ENCODE peak calls at places on chromosomes 6 and 20, in five cellular contexts. One of them, this sample, is unnamed.
A peak's percentile ranks its signal among the peaks of the same experiment; 100 is the strongest.

GRCh38 chr20:24915440-24915839 is 33.6 kb upstream of the CST7 start:
- DNase-seq in ovary: no peak
- DNase-seq in neural crest cell: no peak
- DNase-seq in activated CD8-positive, alpha-beta memory T cell treated with anti-CD3 and anti-CD28 coated beads for 48 hours: no peak
- DNase-seq in H54: no peak
- DNase-seq in this sample: no peak

GRCh38 chr20:20655883-20656282 is 56.6 kb downstream of the RALGAPA2 start:
- DNase-seq in H54: no peak
- DNase-seq in ovary: no peak
- DNase-seq in activated CD8-positive, alpha-beta memory T cell treated with anti-CD3 and anti-CD28 coated beads for 48 hours: no peak
- DNase-seq in neural crest cell: no peak
- DNase-seq in this sample: no peak

GRCh38 chr6:3355358-3356055 is 96.8 kb downstream of the PSMG4 start:
- DNase-seq in neural crest cell: no peak
- DNase-seq in ovary: peak; percentile 57
- DNase-seq in activated CD8-positive, alpha-beta memory T cell treated with anti-CD3 and anti-CD28 coated beads for 48 hours: no peak
- DNase-seq in H54: no peak
- DNase-seq in this sample: no peak

GRCh38 chr6:138614151-138614550 is 114.9 kb upstream of the NHSL1 start:
- DNase-seq in H54: no peak
- DNase-seq in activated CD8-positive, alpha-beta memory T cell treated with anti-CD3 and anti-CD28 coated beads for 48 hours: no peak
- DNase-seq in neural crest cell: no peak
- DNase-seq in ovary: no peak
- DNase-seq in this sample: no peak

GRCh38 chr6:15312500-15312899 is 66.6 kb downstream of the JARID2 start:
- DNase-seq in H54: no peak
- DNase-seq in neural crest cell: no peak
- DNase-seq in activated CD8-positive, alpha-beta memory T cell treated with anti-CD3 and anti-CD28 coated beads for 48 hours: no peak
- DNase-seq in ovary: no peak
- DNase-seq in this sample: no peak

GRCh38 chr6:16654703-16655102 is 106.6 kb downstream of the ATXN1 start:
- DNase-seq in activated CD8-positive, alpha-beta memory T cell treated with anti-CD3 and anti-CD28 coated beads for 48 hours: no peak
- DNase-seq in neural crest cell: no peak
- DNase-seq in H54: no peak
- DNase-seq in ovary: no peak
- DNase-seq in this sample: no peak

GRCh38 chr20:635609-636338 is 17.2 kb downstream of the SRXN1 start:
- DNase-seq in activated CD8-positive, alpha-beta memory T cell treated with anti-CD3 and anti-CD28 coated beads for 48 hours: no peak
- DNase-seq in neural crest cell: no peak
- DNase-seq in ovary: no peak
- DNase-seq in H54: no peak
- DNase-seq in this sample: no peak

GRCh38 chr20:62587757-62588402 is 54.4 kb upstream of the SLCO4A1 start:
- DNase-seq in neural crest cell: no peak
- DNase-seq in activated CD8-positive, alpha-beta memory T cell treated with anti-CD3 and anti-CD28 coated beads for 48 hours: no peak
- DNase-seq in H54: peak; percentile 85
- DNase-seq in ovary: no peak
- DNase-seq in this sample: no peak

GRCh38 chr20:37179671-37180524 is 550 bp upstream of the MROH8 start:
- DNase-seq in activated CD8-positive, alpha-beta memory T cell treated with anti-CD3 and anti-CD28 coated beads for 48 hours: no peak
- DNase-seq in H54: no peak
- DNase-seq in ovary: no peak
- DNase-seq in neural crest cell: no peak
- DNase-seq in this sample: no peak

GRCh38 chr6:14396826-14397517 is 279.4 kb downstream of the CD83 start:
- DNase-seq in H54: peak; percentile 79
- DNase-seq in neural crest cell: no peak
- DNase-seq in ovary: no peak
- DNase-seq in activated CD8-positive, alpha-beta memory T cell treated with anti-CD3 and anti-CD28 coated beads for 48 hours: no peak
- DNase-seq in this sample: no peak

GRCh38 chr20:25250508-25250907 is 2.6 kb downstream of the PYGB start:
- DNase-seq in H54: no peak
- DNase-seq in neural crest cell: no peak
- DNase-seq in activated CD8-positive, alpha-beta memory T cell treated with anti-CD3 and anti-CD28 coated beads for 48 hours: no peak
- DNase-seq in ovary: no peak
- DNase-seq in this sample: no peak

GRCh38 chr6:34066772-34067770 is 78.8 kb downstream of the GRM4 start:
- DNase-seq in neural crest cell: no peak
- DNase-seq in ovary: no peak
- DNase-seq in activated CD8-positive, alpha-beta memory T cell treated with anti-CD3 and anti-CD28 coated beads for 48 hours: no peak
- DNase-seq in H54: no peak
- DNase-seq in this sample: no peak

GRCh38 chr6:149456311-149457021 is 28.3 kb downstream of the ZC3H12D start:
- DNase-seq in activated CD8-positive, alpha-beta memory T cell treated with anti-CD3 and anti-CD28 coated beads for 48 hours: no peak
- DNase-seq in ovary: no peak
- DNase-seq in H54: no peak
- DNase-seq in neural crest cell: no peak
- DNase-seq in this sample: no peak

GRCh38 chr6:30824698-30825097 is 59.6 kb upstream of the DDR1 start:
- DNase-seq in neural crest cell: no peak
- DNase-seq in activated CD8-positive, alpha-beta memory T cell treated with anti-CD3 and anti-CD28 coated beads for 48 hours: no peak
- DNase-seq in ovary: no peak
- DNase-seq in H54: no peak
- DNase-seq in this sample: no peak

GRCh38 chr20:21352703-21353102 is 44.6 kb downstream of the NKX2-4 start:
- DNase-seq in ovary: no peak
- DNase-seq in neural crest cell: no peak
- DNase-seq in activated CD8-positive, alpha-beta memory T cell treated with anti-CD3 and anti-CD28 coated beads for 48 hours: no peak
- DNase-seq in H54: no peak
- DNase-seq in this sample: no peak

GRCh38 chr6:113674075-113674474 is 183.1 kb upstream of the MARCKS start:
- DNase-seq in ovary: no peak
- DNase-seq in activated CD8-positive, alpha-beta memory T cell treated with anti-CD3 and anti-CD28 coated beads for 48 hours: no peak
- DNase-seq in H54: no peak
- DNase-seq in neural crest cell: no peak
- DNase-seq in this sample: no peak

GRCh38 chr6:40740518-40740917 is 153.4 kb upstream of the LRFN2 start:
- DNase-seq in activated CD8-positive, alpha-beta memory T cell treated with anti-CD3 and anti-CD28 coated beads for 48 hours: no peak
- DNase-seq in ovary: no peak
- DNase-seq in H54: no peak
- DNase-seq in neural crest cell: no peak
- DNase-seq in this sample: no peak

GRCh38 chr6:168582581-168582981 is 141.6 kb downstream of the SMOC2 start:
- DNase-seq in activated CD8-positive, alpha-beta memory T cell treated with anti-CD3 and anti-CD28 coated beads for 48 hours: no peak
- DNase-seq in neural crest cell: no peak
- DNase-seq in ovary: no peak
- DNase-seq in H54: no peak
- DNase-seq in this sample: no peak

GRCh38 chr6:84551797-84552196 is 212.6 kb downstream of the TBX18 start:
- DNase-seq in ovary: no peak
- DNase-seq in neural crest cell: no peak
- DNase-seq in activated CD8-positive, alpha-beta memory T cell treated with anti-CD3 and anti-CD28 coated beads for 48 hours: no peak
- DNase-seq in H54: no peak
- DNase-seq in this sample: no peak

GRCh38 chr6:113645576-113645970 is 211.6 kb upstream of the MARCKS start:
- DNase-seq in ovary: no peak
- DNase-seq in neural crest cell: no peak
- DNase-seq in activated CD8-positive, alpha-beta memory T cell treated with anti-CD3 and anti-CD28 coated beads for 48 hours: no peak
- DNase-seq in H54: peak; percentile 5
- DNase-seq in this sample: no peak

GRCh38 chr20:53575481-53576194 is 18.0 kb downstream of the ZNF217 start:
- DNase-seq in ovary: no peak
- DNase-seq in neural crest cell: no peak
- DNase-seq in H54: no peak
- DNase-seq in activated CD8-positive, alpha-beta memory T cell treated with anti-CD3 and anti-CD28 coated beads for 48 hours: no peak
- DNase-seq in this sample: peak; percentile 20

GRCh38 chr6:9535106-9535505 is 879.8 kb downstream of the TFAP2A start:
- DNase-seq in ovary: no peak
- DNase-seq in activated CD8-positive, alpha-beta memory T cell treated with anti-CD3 and anti-CD28 coated beads for 48 hours: no peak
- DNase-seq in neural crest cell: no peak
- DNase-seq in H54: no peak
- DNase-seq in this sample: no peak

GRCh38 chr6:108675226-108676160 is 114.8 kb downstream of the FOXO3 start:
- DNase-seq in neural crest cell: no peak
- DNase-seq in H54: no peak
- DNase-seq in ovary: no peak
- DNase-seq in activated CD8-positive, alpha-beta memory T cell treated with anti-CD3 and anti-CD28 coated beads for 48 hours: no peak
- DNase-seq in this sample: no peak

GRCh38 chr20:47392015-47392720 is 35.7 kb upstream of the ZMYND8 start:
- DNase-seq in neural crest cell: no peak
- DNase-seq in ovary: no peak
- DNase-seq in activated CD8-positive, alpha-beta memory T cell treated with anti-CD3 and anti-CD28 coated beads for 48 hours: no peak
- DNase-seq in H54: peak; percentile 57
- DNase-seq in this sample: no peak

GRCh38 chr6:107561325-107561724 is 71.4 kb downstream of the SOBP start:
- DNase-seq in neural crest cell: no peak
- DNase-seq in H54: no peak
- DNase-seq in ovary: peak; percentile 57
- DNase-seq in activated CD8-positive, alpha-beta memory T cell treated with anti-CD3 and anti-CD28 coated beads for 48 hours: no peak
- DNase-seq in this sample: no peak

GRCh38 chr20:31570735-31571617 is 34.1 kb upstream of the ID1 start:
- DNase-seq in ovary: peak; percentile 24
- DNase-seq in neural crest cell: no peak
- DNase-seq in activated CD8-positive, alpha-beta memory T cell treated with anti-CD3 and anti-CD28 coated beads for 48 hours: no peak
- DNase-seq in H54: no peak
- DNase-seq in this sample: no peak

GRCh38 chr6:118146584-118146983 is 239.5 kb downstream of the SLC35F1 start:
- DNase-seq in H54: no peak
- DNase-seq in ovary: no peak
- DNase-seq in neural crest cell: no peak
- DNase-seq in activated CD8-positive, alpha-beta memory T cell treated with anti-CD3 and anti-CD28 coated beads for 48 hours: no peak
- DNase-seq in this sample: no peak

GRCh38 chr6:109963598-109964170 is 14.4 kb upstream of the GPR6 start:
- DNase-seq in activated CD8-positive, alpha-beta memory T cell treated with anti-CD3 and anti-CD28 coated beads for 48 hours: no peak
- DNase-seq in neural crest cell: no peak
- DNase-seq in H54: no peak
- DNase-seq in ovary: no peak
- DNase-seq in this sample: no peak

GRCh38 chr20:58623579-58624473 is 27.3 kb upstream of the STX16 start:
- DNase-seq in H54: peak; percentile 98
- DNase-seq in activated CD8-positive, alpha-beta memory T cell treated with anti-CD3 and anti-CD28 coated beads for 48 hours: no peak
- DNase-seq in neural crest cell: peak; percentile 23
- DNase-seq in ovary: peak; percentile 68
- DNase-seq in this sample: no peak

GRCh38 chr6:169556758-169557505 is 144.9 kb downstream of the WDR27 start:
- DNase-seq in activated CD8-positive, alpha-beta memory T cell treated with anti-CD3 and anti-CD28 coated beads for 48 hours: peak; percentile 32
- DNase-seq in H54: no peak
- DNase-seq in neural crest cell: no peak
- DNase-seq in ovary: no peak
- DNase-seq in this sample: no peak

GRCh38 chr20:19986419-19986818 is 30.7 kb upstream of the NAA20 start:
- DNase-seq in neural crest cell: no peak
- DNase-seq in activated CD8-positive, alpha-beta memory T cell treated with anti-CD3 and anti-CD28 coated beads for 48 hours: no peak
- DNase-seq in H54: no peak
- DNase-seq in ovary: no peak
- DNase-seq in this sample: no peak

GRCh38 chr6:150640556-150641206 is 41.0 kb downstream of the PLEKHG1 start:
- DNase-seq in activated CD8-positive, alpha-beta memory T cell treated with anti-CD3 and anti-CD28 coated beads for 48 hours: no peak
- DNase-seq in ovary: no peak
- DNase-seq in neural crest cell: no peak
- DNase-seq in H54: no peak
- DNase-seq in this sample: no peak

GRCh38 chr20:11792229-11792953 is 125.3 kb upstream of the BTBD3 start:
- DNase-seq in ovary: no peak
- DNase-seq in H54: no peak
- DNase-seq in activated CD8-positive, alpha-beta memory T cell treated with anti-CD3 and anti-CD28 coated beads for 48 hours: no peak
- DNase-seq in neural crest cell: peak; percentile 5
- DNase-seq in this sample: no peak

GRCh38 chr20:46683620-46683938 is 5.7 kb downstream of the TP53RK start:
- DNase-seq in H54: no peak
- DNase-seq in activated CD8-positive, alpha-beta memory T cell treated with anti-CD3 and anti-CD28 coated beads for 48 hours: no peak
- DNase-seq in ovary: no peak
- DNase-seq in neural crest cell: no peak
- DNase-seq in this sample: no peak

GRCh38 chr6:38814761-38815160 is 99.7 kb downstream of the DNAH8 start:
- DNase-seq in neural crest cell: no peak
- DNase-seq in activated CD8-positive, alpha-beta memory T cell treated with anti-CD3 and anti-CD28 coated beads for 48 hours: no peak
- DNase-seq in H54: no peak
- DNase-seq in ovary: no peak
- DNase-seq in this sample: no peak

GRCh38 chr20:16243470-16243869 is 329.8 kb downstream of the KIF16B start:
- DNase-seq in neural crest cell: no peak
- DNase-seq in activated CD8-positive, alpha-beta memory T cell treated with anti-CD3 and anti-CD28 coated beads for 48 hours: no peak
- DNase-seq in ovary: no peak
- DNase-seq in H54: no peak
- DNase-seq in this sample: no peak

This sample was measured in mesothelial cell of epicardium.